ENCODE peak calls at places on chromosome 6, in six cellular contexts. M, A, X, P, G and R are unnamed samples.

GRCh38 chr6:101088594-101088993 is 207.5 kb upstream of the ASCC3 start:
- DNase-seq in G (no peak), M (no peak), P (no peak), X (no peak), A (no peak), R (no peak)

GRCh38 chr6:161366301-161366953 is 92.6 kb upstream of the AGPAT4 start:
- DNase-seq in A (no peak), M (no peak), G (no peak), P (no peak), X (no peak), R (no peak)

GRCh38 chr6:111683749-111684267 is 78.1 kb upstream of the TRAF3IP2 start:
- DNase-seq in A (peak), P (no peak), G (peak), X (no peak), M (peak), R (no peak)

GRCh38 chr6:33638581-33638980 is 17.5 kb downstream of the ITPR3 start:
- DNase-seq in P (no peak), A (no peak), M (no peak), X (no peak), G (no peak), R (no peak)

GRCh38 chr6:165205632-165206031 is 103.8 kb downstream of the C6orf118 start:
- DNase-seq in X (no peak), A (no peak), G (no peak), P (no peak), M (no peak), R (no peak)

GRCh38 chr6:112269165-112269564 is 14.8 kb upstream of the LAMA4 start:
- DNase-seq in X (no peak), G (peak), P (no peak), A (no peak), M (no peak), R (no peak)

GRCh38 chr6:131367206-131367873 is 205.7 kb upstream of the ARG1 start:
- DNase-seq in X (no peak), P (no peak), A (no peak), G (no peak), M (no peak), R (no peak)

GRCh38 chr6:75489025-75489424 is 4.6 kb downstream of the FILIP1 start:
- DNase-seq in X (no peak), A (no peak), P (no peak), G (no peak), M (no peak), R (no peak)

GRCh38 chr6:42390228-42390934 is 61.3 kb downstream of the TRERF1 start:
- DNase-seq in X (no peak), A (no peak), M (no peak), G (no peak), P (no peak), R (no peak)

GRCh38 chr6:109743739-109744138 is 52.6 kb downstream of the FIG4 start:
- DNase-seq in A (no peak), M (no peak), X (peak), G (no peak), P (no peak), R (no peak)

GRCh38 chr6:62344850-62345249 is 58.8 kb upstream of the KHDRBS2 start:
- DNase-seq in X (no peak), P (no peak), G (no peak), M (no peak), A (no peak), R (no peak)

GRCh38 chr6:64803470-64804166 is 903.4 kb downstream of the EYS start:
- DNase-seq in P (no peak), G (no peak), A (no peak), X (no peak), M (no peak), R (no peak)

GRCh38 chr6:30837432-30837831 is 46.9 kb upstream of the DDR1 start:
- DNase-seq in M (no peak), A (no peak), P (no peak), G (no peak), X (no peak), R (no peak)

GRCh38 chr6:155142902-155143609 is 120.8 kb upstream of the CLDN20 start:
- DNase-seq in G (no peak), A (no peak), X (no peak), M (no peak), P (no peak), R (no peak)

GRCh38 chr6:72022830-72023229 is 136.5 kb downstream of the RIMS1 start:
- DNase-seq in P (no peak), X (no peak), A (no peak), G (no peak), M (no peak), R (no peak)

GRCh38 chr6:50819527-50819905 is 845 bp downstream of the TFAP2B start:
- DNase-seq in A (no peak), X (no peak), P (peak), G (no peak), M (no peak), R (no peak)

GRCh38 chr6:152748843-152749242 is 1.8 kb upstream of the VIP start:
- DNase-seq in M (no peak), P (no peak), A (no peak), G (no peak), X (no peak), R (no peak)

GRCh38 chr6:160221423-160221822 is 37.2 kb downstream of the SLC22A2 start:
- DNase-seq in M (no peak), A (no peak), X (no peak), G (no peak), P (no peak), R (no peak)

GRCh38 chr6:335572-335971 is 43.3 kb downstream of the DUSP22 start:
- DNase-seq in M (no peak), P (no peak), G (no peak), X (no peak), A (no peak), R (peak)

GRCh38 chr6:81766482-81767069 is 14.1 kb upstream of the TENT5A start:
- DNase-seq in A (peak), M (peak), G (peak), P (no peak), X (peak), R (no peak)

GRCh38 chr6:161038229-161039003 is 46.8 kb downstream of the MAP3K4 start:
- DNase-seq in G (peak), P (no peak), X (peak), M (peak), A (no peak), R (no peak)

GRCh38 chr6:28765978-28766351 is 157.8 kb downstream of the TRIM27 start:
- DNase-seq in P (peak), A (no peak), X (no peak), G (no peak), M (no peak), R (no peak)

GRCh38 chr6:168022488-168023321 is 25.2 kb downstream of the KIF25 start:
- DNase-seq in P (no peak), G (no peak), M (no peak), X (no peak), A (no peak), R (no peak)

GRCh38 chr6:97129111-97129510 is 153.9 kb downstream of the MMS22L start:
- DNase-seq in P (no peak), A (no peak), G (no peak), X (no peak), M (no peak), R (no peak)

GRCh38 chr6:70725817-70726413 is 58.2 kb downstream of the SMAP1 start:
- DNase-seq in X (no peak), G (no peak), A (no peak), M (no peak), P (no peak), R (no peak)

GRCh38 chr6:166618866-166619761 is 7.9 kb downstream of the RPS6KA2 start:
- DNase-seq in A (no peak), X (peak), M (peak), G (no peak), P (no peak), R (no peak)

GRCh38 chr6:39301606-39302005 is 12.6 kb downstream of the KCNK17 start:
- DNase-seq in P (no peak), X (no peak), A (no peak), G (no peak), M (no peak), R (no peak)

GRCh38 chr6:122681715-122682114 is 71.5 kb downstream of the PKIB start:
- DNase-seq in X (no peak), G (no peak), A (no peak), P (no peak), M (no peak), R (no peak)
- TF ChIP-seq CTCF in X (no peak), G (no peak), A (no peak), P (no peak), M (no peak), R (no peak)

GRCh38 chr6:26232306-26232949 is 132.6 kb upstream of the BTN3A2 start:
- DNase-seq in G (no peak), A (no peak), X (no peak), M (no peak), P (no peak), R (no peak)
- H3K4me3 ChIP-seq in G (no peak), A (peak), X (peak), M (no peak), P (peak), R (no peak)

GRCh38 chr6:43853066-43853650 is 83.1 kb downstream of the VEGFA start:
- DNase-seq in P (no peak), M (no peak), G (no peak), A (no peak), X (no peak), R (no peak)
- TF ChIP-seq CTCF in P (no peak), M (no peak), G (no peak), A (no peak), X (no peak), R (no peak)

DNA sequence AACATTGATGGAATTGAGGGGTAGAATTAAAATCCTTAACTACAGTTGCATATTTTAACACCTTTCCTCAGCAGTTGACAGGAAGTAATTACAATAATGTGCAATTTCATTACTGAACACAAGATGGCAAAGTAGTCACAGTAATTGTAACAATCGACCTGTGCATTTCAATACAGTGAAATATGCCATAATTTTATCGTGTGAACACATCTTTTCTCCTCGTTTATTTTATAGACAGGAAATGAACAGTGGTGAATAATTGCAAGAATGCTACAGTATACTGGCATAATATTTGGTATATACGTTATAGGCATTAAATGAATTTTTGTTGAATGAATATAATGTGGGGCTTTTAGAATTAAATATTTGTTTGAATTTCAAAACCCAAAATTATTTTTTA is 25.0 kb downstream of the CYB5R4 start:
- DNase-seq in P (peak), G (no peak), A (no peak), M (peak), X (peak), R (no peak)
- H3K4me3 ChIP-seq in P (no peak), G (no peak), A (no peak), M (no peak), X (no peak), R (no peak)

DNA sequence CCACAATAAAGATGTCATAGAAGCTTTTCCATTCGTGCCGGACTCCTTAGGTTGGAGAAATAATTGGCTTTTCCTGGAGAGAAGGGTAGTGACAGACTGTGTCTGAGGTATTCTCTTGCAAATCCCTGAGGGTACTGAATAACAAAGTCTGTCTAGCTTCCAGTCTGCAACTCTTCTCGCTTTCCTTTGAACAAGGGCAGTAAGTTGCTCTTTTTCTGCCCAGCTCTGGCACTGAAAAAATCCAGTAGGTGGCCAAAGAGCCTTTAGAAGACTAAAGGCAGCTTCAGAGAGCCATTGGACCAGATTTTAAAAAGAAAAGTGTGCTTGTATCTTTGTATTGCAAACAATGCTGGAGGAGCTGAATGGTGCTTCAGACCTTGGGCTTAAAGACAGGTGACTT is 20.7 kb upstream of the RREB1 start:
- DNase-seq in M (no peak), P (no peak), A (no peak), X (no peak), G (no peak), R (no peak)
- TF ChIP-seq CTCF in M (peak), P (peak), A (no peak), X (no peak), G (no peak), R (peak)

GRCh38 chr6:125850361-125850760 is 59.6 kb downstream of the NCOA7 start:
- DNase-seq in G (no peak), A (no peak), X (no peak), P (no peak), M (no peak), R (no peak)
- H3K4me3 ChIP-seq in G (no peak), A (no peak), X (no peak), P (no peak), M (no peak), R (no peak)

DNA sequence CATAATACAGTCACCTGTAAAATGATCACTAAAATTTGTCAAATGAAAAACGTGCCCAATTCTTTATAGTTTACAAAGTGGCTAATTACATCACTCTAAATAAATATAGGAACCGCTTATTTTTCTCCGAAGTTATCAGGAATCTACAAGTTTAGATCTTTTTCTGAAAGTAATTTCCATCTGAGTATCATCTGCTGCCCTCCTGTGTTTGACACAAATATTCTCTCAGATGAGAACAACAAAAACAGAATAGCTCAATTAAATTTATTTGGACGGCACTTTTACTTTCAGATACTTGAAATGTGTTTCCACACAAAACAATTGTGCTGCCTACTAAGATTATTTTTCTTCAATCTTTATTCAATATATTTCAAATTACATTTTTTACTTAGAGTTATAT is 5.0 kb downstream of the SF3B5 start:
- DNase-seq in G (no peak), P (no peak), X (no peak), A (no peak), M (no peak), R (no peak)
- TF ChIP-seq CTCF in G (no peak), P (peak), X (no peak), A (no peak), M (no peak), R (no peak)

GRCh38 chr6:142236686-142237085 is 65.1 kb upstream of the ADGRG6 start:
- DNase-seq in M (no peak), X (no peak), P (no peak), G (no peak), A (no peak), R (no peak)
- H3K4me3 ChIP-seq in M (no peak), X (no peak), P (no peak), G (no peak), A (no peak), R (no peak)

GRCh38 chr6:126632271-126632670 is 292.4 kb downstream of the CENPW start:
- DNase-seq in M (no peak), G (no peak), P (no peak), A (no peak), X (no peak), R (no peak)

GRCh38 chr6:126633362-126633761 is 293.4 kb downstream of the CENPW start:
- DNase-seq in A (no peak), P (no peak), X (no peak), G (no peak), M (no peak), R (no peak)

GRCh38 chr6:126625019-126625418 is 285.1 kb downstream of the CENPW start:
- DNase-seq in G (no peak), X (no peak), M (no peak), P (peak), A (no peak), R (no peak)

GRCh38 chr6:126631343-126631742 is 291.4 kb downstream of the CENPW start:
- DNase-seq in M (peak), A (no peak), X (no peak), P (no peak), G (peak), R (no peak)

GRCh38 chr6:126628125-126628524 is 288.2 kb downstream of the CENPW start:
- DNase-seq in M (no peak), P (no peak), X (no peak), G (no peak), A (no peak), R (no peak)
- TF ChIP-seq CTCF in M (no peak), P (no peak), X (peak), G (no peak), A (no peak), R (no peak)

GRCh38 chr6:127845242-127845641 is 55.6 kb downstream of the THEMIS start:
- DNase-seq in A (no peak), M (no peak), G (no peak), P (no peak), X (no peak), R (no peak)

GRCh38 chr6:127843582-127843981 is 57.3 kb downstream of the THEMIS start:
- DNase-seq in A (no peak), M (no peak), X (no peak), G (no peak), P (no peak), R (no peak)

GRCh38 chr6:127844529-127844928 is 56.3 kb downstream of the THEMIS start:
- DNase-seq in P (no peak), X (no peak), M (no peak), A (no peak), G (no peak), R (no peak)

GRCh38 chr6:127841811-127842210 is 59.0 kb downstream of the THEMIS start:
- DNase-seq in G (no peak), X (no peak), P (no peak), M (no peak), A (no peak), R (no peak)

DNA sequence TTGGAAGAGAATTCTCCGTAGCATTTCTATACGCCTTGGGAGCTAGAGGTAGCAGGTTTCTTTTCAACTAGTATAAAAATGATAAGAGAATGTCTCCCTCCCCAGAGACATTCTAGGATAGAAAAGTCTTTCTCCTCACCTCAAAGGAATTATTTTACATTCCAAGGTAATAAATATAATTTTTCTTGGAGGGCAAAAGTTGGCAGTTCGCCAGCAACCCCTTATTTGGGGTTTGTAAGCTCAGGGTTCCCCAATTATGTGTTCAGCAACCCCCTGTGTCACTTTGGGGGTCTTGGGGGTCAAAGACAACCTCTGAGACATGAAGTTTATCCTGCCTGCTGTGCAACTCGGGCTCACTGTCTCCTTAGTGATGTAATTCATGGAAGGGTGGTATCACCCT is 58.3 kb downstream of the THEMIS start:
- DNase-seq in P (no peak), M (no peak), X (peak), A (no peak), G (no peak), R (no peak)
- H3K4me3 ChIP-seq in P (no peak), M (no peak), X (no peak), A (no peak), G (no peak), R (no peak)